ENCODE peak calls at places on chromosome 9, in four cellular contexts. F is K562, Z is HEK293T, W is GM12878. E is an unnamed sample.

GRCh38 chr9:136059851-136060670 is 35.0 kb downstream of the NACC2 start:
- DNase-seq in W (no peak), Z (no peak), F (no peak), E (no peak)

GRCh38 chr9:84111726-84112125 is 131.1 kb downstream of the RMI1 start:
- DNase-seq in W (no peak), Z (no peak), F (no peak), E (no peak)

GRCh38 chr9:100489836-100490235 is 16.9 kb downstream of the TMEFF1 start:
- DNase-seq in Z (no peak), W (no peak), F (no peak), E (no peak)

GRCh38 chr9:26375448-26375847 is 517.2 kb downstream of the CAAP1 start:
- DNase-seq in Z (no peak), F (no peak), W (no peak), E (no peak)

GRCh38 chr9:5628183-5628529 is 751 bp upstream of the RIC1 start:
- DNase-seq in F (no peak), Z (no peak), W (no peak), E (no peak)

GRCh38 chr9:97518166-97518908 is 16.9 kb downstream of the TMOD1 start:
- DNase-seq in Z (no peak), W (no peak), F (no peak), E (no peak)

GRCh38 chr9:35552837-35553236 is 52.2 kb upstream of the TESK1 start:
- DNase-seq in W (no peak), Z (no peak), F (no peak), E (no peak)

GRCh38 chr9:115524467-115525059 is 406.6 kb upstream of the TNC start:
- DNase-seq in Z (peak), F (peak), W (no peak), E (peak)

GRCh38 chr9:133761641-133762248 is 23.6 kb upstream of the SARDH start:
- DNase-seq in F (no peak), W (no peak), Z (no peak), E (no peak)

GRCh38 chr9:107782381-107782780 is 292.8 kb upstream of the KLF4 start:
- DNase-seq in Z (no peak), W (no peak), F (no peak), E (no peak)

GRCh38 chr9:127142931-127143464 is 20.6 kb upstream of the ANGPTL2 start:
- DNase-seq in Z (no peak), W (no peak), F (no peak), E (no peak)

GRCh38 chr9:73023025-73023541 is 70.2 kb upstream of the ALDH1A1 start:
- DNase-seq in W (peak), Z (peak), F (peak), E (peak)

GRCh38 chr9:99173570-99174504 is 47.9 kb downstream of the ALG2 start:
- DNase-seq in F (no peak), Z (no peak), W (no peak), E (peak)

GRCh38 chr9:16925426-16925825 is 55.0 kb upstream of the BNC2 start:
- DNase-seq in Z (no peak), W (no peak), F (no peak), E (no peak)

GRCh38 chr9:123246534-123246933 is 21.9 kb downstream of the STRBP start:
- DNase-seq in F (no peak), Z (no peak), W (no peak), E (no peak)

GRCh38 chr9:14888857-14889256 is 21.4 kb downstream of the FREM1 start:
- DNase-seq in F (no peak), W (no peak), Z (no peak), E (no peak)

GRCh38 chr9:72721086-72721485 is 199.7 kb downstream of the TMC1 start:
- DNase-seq in W (no peak), Z (no peak), F (no peak), E (no peak)

GRCh38 chr9:110939053-110939452 is 99.2 kb downstream of the LPAR1 start:
- DNase-seq in F (no peak), Z (no peak), W (no peak), E (no peak)

GRCh38 chr9:132114102-132114707 is 34.5 kb upstream of the MED27 start:
- DNase-seq in W (no peak), F (peak), Z (peak), E (peak)

GRCh38 chr9:113568481-113569321 is 105.2 kb downstream of the RGS3 start:
- DNase-seq in F (no peak), W (no peak), Z (no peak), E (no peak)

GRCh38 chr9:74499770-74500583 is 2.8 kb downstream of the RORB start:
- DNase-seq in W (no peak), Z (no peak), F (no peak), E (no peak)

GRCh38 chr9:15213249-15213648 is 93.8 kb downstream of the TTC39B start:
- DNase-seq in F (no peak), W (no peak), Z (no peak), E (no peak)

GRCh38 chr9:123070210-123070609 is 36.7 kb downstream of the GPR21 start:
- DNase-seq in Z (no peak), F (no peak), W (no peak), E (no peak)

GRCh38 chr9:4344946-4345345 is 45.1 kb upstream of the GLIS3 start:
- DNase-seq in F (no peak), Z (no peak), W (no peak), E (no peak)

GRCh38 chr9:107174441-107174840 is 108.6 kb upstream of the RAD23B start:
- DNase-seq in Z (no peak), F (no peak), W (no peak), E (no peak)

GRCh38 chr9:100355561-100355960 is 2.8 kb upstream of the TEX10 start:
- DNase-seq in F (no peak), Z (no peak), W (no peak), E (no peak)

GRCh38 chr9:130128251-130128650 is 44.0 kb upstream of the NCS1 start:
- DNase-seq in Z (no peak), W (peak), F (no peak), E (no peak)

GRCh38 chr9:33908114-33908513 is 91.2 kb downstream of the UBE2R2 start:
- DNase-seq in F (no peak), Z (no peak), W (no peak), E (no peak)

GRCh38 chr9:31542384-31543055 is 841.9 kb upstream of the ACO1 start:
- DNase-seq in W (peak), F (no peak), Z (peak), E (peak)

GRCh38 chr9:134818591-134818990 is 62.0 kb upstream of the FCN2 start:
- DNase-seq in Z (no peak), F (no peak), W (no peak), E (no peak)

GRCh38 chr9:135330307-135330631 is 149.3 kb upstream of the PPP1R26 start:
- DNase-seq in F (no peak), W (no peak), Z (no peak), E (no peak)

GRCh38 chr9:127133739-127134167 is 11.3 kb upstream of the ANGPTL2 start:
- DNase-seq in Z (no peak), W (no peak), F (no peak), E (no peak)

GRCh38 chr9:93111001-93111370 is 15.0 kb downstream of the CARD19 start:
- DNase-seq in W (no peak), F (no peak), Z (no peak), E (no peak)

GRCh38 chr9:77457916-77458592 is 190.1 kb downstream of the GNA14 start:
- DNase-seq in W (no peak), Z (peak), F (peak), E (peak)

GRCh38 chr9:129077236-129077635 is 3.7 kb upstream of the DOLPP1 start:
- DNase-seq in Z (no peak), F (no peak), W (no peak), E (no peak)

GRCh38 chr9:105103776-105104175 is 140.7 kb upstream of the SLC44A1 start:
- DNase-seq in Z (no peak), F (no peak), W (no peak), E (no peak)

GRCh38 chr9:127546125-127546832 is 65.8 kb upstream of the STXBP1 start:
- DNase-seq in W (no peak), F (peak), Z (no peak), E (peak)

GRCh38 chr9:85740821-85741111 is 988 bp downstream of the AGTPBP1 start:
- DNase-seq in Z (no peak), W (no peak), F (no peak), E (peak)

GRCh38 chr9:92669527-92669889 is 423 bp downstream of the IPPK start:
- DNase-seq in F (peak), Z (peak), W (no peak), E (no peak)

GRCh38 chr9:15135167-15135792 is 171.7 kb downstream of the TTC39B start:
- DNase-seq in Z (peak), F (peak), W (no peak), E (peak)

GRCh38 chr9:137313956-137314560 is 12.0 kb upstream of the NRARP start:
- DNase-seq in F (no peak), W (no peak), Z (no peak), E (no peak)
- TF ChIP-seq TARDBP in F (no peak), W (no peak), Z (no peak), E (no peak)

DNA sequence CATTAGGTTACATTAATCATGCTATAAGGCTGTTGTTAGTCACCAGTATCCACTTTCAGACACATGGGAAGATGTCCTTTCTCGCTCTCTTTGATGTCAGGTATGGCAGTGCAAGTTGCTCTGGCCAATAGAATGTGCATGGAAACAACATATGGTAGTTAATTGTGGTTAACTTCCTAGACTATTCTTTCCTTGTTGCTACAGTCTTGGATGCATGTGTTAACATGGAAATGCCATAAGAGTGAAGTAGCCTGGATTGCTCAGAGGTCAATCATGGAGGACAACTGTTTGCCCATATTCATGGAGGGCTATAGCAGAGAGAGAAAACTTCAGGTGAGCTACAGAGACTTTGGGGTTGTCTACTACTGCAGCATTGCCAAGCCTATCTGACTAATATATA is 245.8 kb upstream of the GAS1 start:
- DNase-seq in Z (no peak), W (no peak), F (no peak), E (no peak)
- TF ChIP-seq TARDBP in Z (no peak), W (no peak), F (no peak), E (no peak)

GRCh38 chr9:95409650-95410426 is 92.3 kb upstream of the FANCC start:
- DNase-seq in F (peak), W (no peak), Z (no peak), E (peak)
- TF ChIP-seq TARDBP in F (no peak), W (no peak), Z (no peak), E (no peak)

DNA sequence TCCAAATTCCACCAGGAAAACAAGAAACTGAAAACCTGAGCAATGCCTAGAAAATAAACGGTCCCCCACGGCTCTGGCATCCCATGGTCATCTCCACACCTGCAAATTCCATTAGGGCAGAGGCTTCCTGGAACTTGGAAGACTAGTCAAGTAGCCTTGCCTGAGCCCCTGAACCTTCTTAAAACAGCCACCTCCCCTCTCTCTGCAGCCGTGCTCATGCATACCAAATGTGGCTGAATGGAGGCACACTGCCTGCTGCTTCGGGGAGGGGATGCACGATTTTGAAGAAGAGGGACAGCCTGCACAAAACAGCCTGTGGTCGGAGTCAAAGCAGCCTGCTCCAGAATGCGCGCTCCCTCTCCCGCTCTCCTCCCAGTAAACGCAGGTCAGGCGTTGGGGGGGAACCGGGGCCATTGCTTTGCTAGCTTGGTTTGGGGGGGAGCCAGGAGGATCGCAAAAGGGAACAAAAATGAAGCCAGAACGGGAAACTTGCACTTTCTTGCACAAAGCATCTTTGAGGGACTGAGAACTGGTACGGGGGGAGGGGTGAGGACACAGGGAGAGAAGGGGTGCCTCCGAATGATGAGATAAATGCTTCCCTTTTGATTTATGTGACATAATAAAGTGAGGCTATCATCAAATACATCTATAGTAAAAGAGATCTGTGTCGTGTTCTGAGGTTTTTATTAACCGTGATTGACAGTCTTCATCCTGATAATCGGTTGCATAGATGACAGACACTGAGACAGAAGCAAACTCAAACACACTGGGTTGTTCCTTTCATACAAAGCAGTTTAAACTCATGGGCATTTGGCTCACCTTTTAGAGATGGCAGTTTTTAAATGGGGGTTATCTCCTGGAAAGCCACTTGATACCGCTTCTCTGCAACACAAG is at the start of gene TRPM3:
- DNase-seq in F (no peak), Z (no peak), W (no peak), E (no peak)
- TF ChIP-seq TARDBP in F (no peak), Z (no peak), W (no peak), E (no peak)

DNA sequence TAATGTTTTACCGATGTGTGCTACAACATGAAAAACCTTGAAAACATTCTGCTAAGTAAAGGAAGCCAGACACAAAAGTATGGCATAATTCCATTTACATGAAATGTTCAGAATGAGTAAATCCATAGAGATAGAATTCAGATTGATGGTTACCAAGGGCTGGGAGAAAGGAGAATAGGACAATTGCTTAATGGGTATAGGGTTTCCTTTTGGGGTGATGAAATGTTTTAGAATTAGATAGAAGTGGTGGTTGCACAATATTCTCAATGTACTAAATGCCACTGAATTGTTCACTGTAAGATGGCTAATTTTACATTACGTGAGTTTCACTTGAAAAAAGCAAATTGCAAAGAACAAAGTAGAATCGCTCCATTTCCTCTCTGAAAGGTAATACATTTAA is 43.0 kb upstream of the GAS1 start:
- DNase-seq in F (no peak), Z (no peak), W (no peak), E (no peak)
- TF ChIP-seq TARDBP in F (no peak), Z (no peak), W (no peak), E (no peak)

GRCh38 chr9:109143881-109144562 is 23.0 kb downstream of the FRRS1L start:
- DNase-seq in F (peak), W (peak), Z (peak), E (peak)
- TF ChIP-seq TARDBP in F (no peak), W (no peak), Z (no peak), E (no peak)

DNA sequence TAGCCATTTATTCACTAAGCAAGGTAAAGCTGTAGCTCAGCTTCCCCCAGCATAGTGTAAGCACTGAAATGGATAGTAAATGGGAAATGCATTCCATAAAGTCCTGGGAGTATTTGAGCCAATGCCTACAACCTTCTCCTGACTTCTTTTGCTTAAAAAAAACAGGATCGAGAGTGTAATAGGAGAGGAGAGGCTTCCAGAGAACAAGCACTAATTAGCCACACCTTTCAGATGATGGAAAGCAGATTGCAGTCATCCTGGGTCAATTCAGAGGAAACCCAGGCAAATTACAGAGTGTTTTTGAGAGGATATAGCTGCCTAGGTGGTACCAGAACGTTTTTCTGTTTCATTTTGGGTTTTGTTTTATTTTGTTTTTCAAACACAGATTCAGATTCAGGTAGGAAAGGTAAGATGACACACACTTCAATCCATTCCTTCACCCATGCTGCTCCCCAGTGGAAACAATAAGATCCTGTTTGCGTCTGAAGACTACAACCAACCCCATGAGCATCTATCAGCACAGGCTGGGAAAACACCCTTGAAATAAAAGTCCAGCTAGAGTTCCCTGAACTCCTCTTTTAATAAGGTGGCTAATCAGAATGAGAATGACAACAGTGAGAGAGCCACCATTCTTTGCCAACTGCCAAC is 95.6 kb downstream of the RFK start:
- DNase-seq in W (no peak), Z (no peak), F (no peak), E (no peak)
- TF ChIP-seq TARDBP in W (no peak), Z (no peak), F (no peak), E (no peak)

DNA sequence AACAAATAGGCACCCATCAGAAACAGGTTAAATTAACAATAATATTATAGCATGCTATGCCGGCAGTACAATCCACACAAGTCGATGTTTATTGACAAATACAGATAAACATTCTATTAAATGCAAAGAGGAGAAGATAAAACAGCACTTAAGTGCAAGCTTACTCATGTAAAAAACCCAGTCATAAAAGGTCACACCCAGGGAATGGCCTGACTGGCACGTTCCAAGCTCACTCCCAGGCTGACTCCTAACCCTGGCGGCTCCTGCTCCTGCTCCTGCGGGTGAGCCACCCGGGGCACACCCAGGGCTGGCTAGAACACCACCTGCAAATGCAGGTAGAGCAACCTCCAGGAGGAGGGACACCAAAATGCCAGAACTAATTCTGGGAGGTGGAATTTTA is 66.9 kb downstream of the SEMA4D start:
- DNase-seq in Z (no peak), W (no peak), F (no peak), E (no peak)
- TF ChIP-seq TARDBP in Z (no peak), W (no peak), F (no peak), E (no peak)

GRCh38 chr9:137493163-137494103 is 34.3 kb upstream of the NSMF start:
- DNase-seq in Z (no peak), F (no peak), W (no peak), E (no peak)

GRCh38 chr9:137492464-137493162 is 33.5 kb upstream of the NSMF start:
- DNase-seq in F (peak), W (no peak), Z (peak), E (no peak)

GRCh38 chr9:137494104-137494544 is 35.0 kb upstream of the NSMF start:
- DNase-seq in F (peak), W (no peak), Z (no peak), E (no peak)

GRCh38 chr9:137490532-137491186 is 31.5 kb upstream of the NSMF start:
- DNase-seq in W (no peak), F (no peak), Z (no peak), E (no peak)

GRCh38 chr9:137491735-137492432 is 32.8 kb upstream of the NSMF start:
- DNase-seq in W (no peak), Z (no peak), F (peak), E (no peak)
- TF ChIP-seq TARDBP in W (no peak), Z (no peak), F (no peak), E (no peak)

DNA sequence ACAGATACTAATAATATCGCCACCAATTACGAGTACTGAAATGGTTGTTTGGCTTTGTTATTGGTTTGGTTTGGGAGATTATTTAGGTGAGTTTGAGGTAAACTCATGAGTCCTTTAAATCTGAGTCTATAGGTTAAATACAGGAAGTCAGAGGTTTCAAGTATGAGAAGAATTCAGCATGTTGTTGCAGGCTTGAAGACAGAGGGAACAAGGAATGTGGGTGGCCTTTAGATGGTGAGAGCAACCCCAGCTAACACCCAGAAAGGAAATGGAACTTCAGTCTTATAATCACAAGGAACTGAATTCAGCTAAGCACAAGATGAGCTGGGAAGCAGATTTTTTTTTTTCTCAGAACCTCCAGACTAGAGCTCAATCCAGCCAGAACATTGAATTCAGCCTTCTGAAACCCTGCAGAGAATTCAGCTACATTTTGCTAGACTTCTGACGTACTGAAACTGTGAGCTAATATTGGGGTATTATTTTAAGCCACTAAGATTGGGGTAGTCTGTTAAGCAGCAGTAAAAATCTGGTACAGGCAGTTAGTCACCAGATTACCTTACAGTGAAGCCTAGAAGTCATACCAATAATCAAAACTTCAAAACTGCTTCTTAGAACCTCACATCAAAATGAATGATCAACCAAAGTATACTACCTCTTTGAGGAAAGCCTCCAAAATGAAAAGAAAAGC is 216.0 kb upstream of the PUM3 start:
- DNase-seq in Z (no peak), F (no peak), W (no peak), E (no peak)
- TF ChIP-seq TARDBP in Z (no peak), F (no peak), W (no peak), E (no peak)

E was measured in HepG2.